ENCODE peak calls at places on chromosomes 2 and 18, in six cellular contexts. R is endodermal cell; P is HFF-Myc; B is activated T-helper 9 cell treated with anti-CD3 and anti-CD28 coated beads, Interleukin-2, amount 50 U/mL, for 16 hours; S is astrocyte of the spinal cord; C is NCI-H1930. V is an unnamed sample.

GRCh38 chr2:190679813-190680591 is 31.1 kb downstream of the NAB1 start:
- DNase-seq in R (peak), P (no peak), B (peak), S (no peak), C (no peak), V (no peak)

GRCh38 chr2:120675460-120676130 is 60.1 kb upstream of the GLI2 start:
- DNase-seq in R (peak), P (no peak), B (no peak), S (peak), C (peak), V (peak)

GRCh38 chr2:237424544-237424943 is 10.6 kb upstream of the COL6A3 start:
- DNase-seq in R (no peak), P (no peak), B (no peak), S (no peak), C (no peak), V (no peak)

GRCh38 chr2:52369176-52369575 is 1337.2 kb upstream of the NRXN1 start:
- DNase-seq in R (no peak), P (no peak), B (no peak), S (no peak), C (no peak), V (no peak)

GRCh38 chr2:67209107-67209506 is 188.0 kb upstream of the ETAA1 start:
- DNase-seq in R (no peak), P (no peak), B (no peak), S (no peak), C (no peak), V (no peak)

GRCh38 chr2:174610243-174610995 is 12.8 kb upstream of the WIPF1 start:
- DNase-seq in R (no peak), P (no peak), B (no peak), S (peak), C (no peak), V (no peak)

GRCh38 chr2:48107326-48107925 is 201.1 kb upstream of the FBXO11 start:
- DNase-seq in R (peak), P (peak), B (no peak), S (peak), C (no peak), V (no peak)

GRCh38 chr2:222480497-222480896 is 56.2 kb downstream of the SGPP2 start:
- DNase-seq in R (no peak), P (no peak), B (no peak), S (no peak), C (no peak), V (no peak)

GRCh38 chr2:156935611-156936010 is 321.9 kb upstream of the GALNT5 start:
- DNase-seq in R (no peak), P (no peak), B (no peak), S (peak), C (no peak), V (no peak)

GRCh38 chr2:43051316-43051715 is 175.1 kb downstream of the ZFP36L2 start:
- DNase-seq in R (no peak), P (no peak), B (no peak), S (peak), C (no peak), V (no peak)

GRCh38 chr2:78750219-78750618 is 275.3 kb upstream of the REG3G start:
- DNase-seq in R (no peak), P (no peak), B (no peak), S (no peak), C (no peak), V (no peak)

GRCh38 chr2:137178955-137179377 is 413.6 kb downstream of the THSD7B start:
- DNase-seq in R (no peak), P (no peak), B (no peak), S (peak), C (no peak), V (no peak)

GRCh38 chr2:3349211-3349693 is 28.4 kb downstream of the EIPR1 start:
- DNase-seq in R (no peak), P (no peak), B (no peak), S (peak), C (no peak), V (no peak)

GRCh38 chr2:13413989-13414388 is 697.3 kb downstream of the TRIB2 start:
- DNase-seq in R (no peak), P (no peak), B (no peak), S (no peak), C (no peak), V (no peak)

GRCh38 chr2:34105015-34105767 is 506.1 kb upstream of the FAM98A start:
- DNase-seq in R (no peak), P (no peak), B (no peak), S (peak), C (no peak), V (no peak)

GRCh38 chr2:120347387-120348010 is 1.6 kb downstream of the INHBB start:
- DNase-seq in R (peak), P (no peak), B (no peak), S (peak), C (no peak), V (no peak)

GRCh38 chr2:238106339-238106697 is 6.2 kb downstream of the ESPNL start:
- DNase-seq in R (peak), P (no peak), B (no peak), S (no peak), C (no peak), V (no peak)

GRCh38 chr2:106759962-106760361 is 126.0 kb downstream of the ST6GAL2 start:
- DNase-seq in R (no peak), P (no peak), B (no peak), S (no peak), C (no peak), V (no peak)

GRCh38 chr2:171260471-171261424 is 100.1 kb upstream of the TLK1 start:
- DNase-seq in R (peak), P (no peak), B (no peak), S (no peak), C (no peak), V (no peak)

GRCh38 chr2:74043345-74044329 is 58.9 kb downstream of the TET3 start:
- DNase-seq in R (peak), P (no peak), B (no peak), S (no peak), C (no peak), V (no peak)

GRCh38 chr2:178419123-178419522 is 31.9 kb downstream of the PRKRA start:
- DNase-seq in R (no peak), P (no peak), B (no peak), S (peak), C (no peak), V (no peak)

GRCh38 chr18:23378470-23378764 is 74.7 kb upstream of the RIOK3 start:
- DNase-seq in R (no peak), P (no peak), B (no peak), S (peak), C (no peak), V (no peak)

GRCh38 chr18:9404565-9405060 is 70.0 kb downstream of the TWSG1 start:
- DNase-seq in R (no peak), P (no peak), B (no peak), S (no peak), C (no peak), V (no peak)

GRCh38 chr18:35605686-35606417 is 24.3 kb downstream of the GALNT1 start:
- DNase-seq in R (no peak), P (no peak), B (no peak), S (peak), C (no peak), V (no peak)

GRCh38 chr2:239042551-239043320 is 194.9 kb downstream of the TWIST2 start:
- DNase-seq in R (no peak), P (no peak), B (no peak), S (no peak), C (no peak), V (no peak)

GRCh38 chr2:41925009-41925408 is 122.8 kb upstream of the PKDCC start:
- DNase-seq in R (no peak), P (no peak), B (no peak), S (no peak), C (no peak), V (no peak)

GRCh38 chr2:23656597-23656973 is 270.3 kb downstream of the ATAD2B start:
- DNase-seq in R (no peak), P (no peak), B (no peak), S (no peak), C (no peak), V (no peak)

GRCh38 chr2:46146866-46147502 is 150.2 kb upstream of the EPAS1 start:
- DNase-seq in R (no peak), P (no peak), B (no peak), S (no peak), C (no peak), V (no peak)

GRCh38 chr2:164560181-164560792 is 61.0 kb downstream of the GRB14 start:
- DNase-seq in R (no peak), P (no peak), B (no peak), S (peak), C (no peak), V (no peak)

GRCh38 chr2:216635701-216636541 is 2.7 kb downstream of the IGFBP2 start:
- DNase-seq in R (peak), P (no peak), B (no peak), S (no peak), C (no peak), V (no peak)

GRCh38 chr2:218852911-218853667 is 6.5 kb upstream of the WNT6 start:
- DNase-seq in R (peak), P (no peak), B (peak), S (peak), C (peak), V (peak)

GRCh38 chr18:7000484-7001096 is 117.0 kb downstream of the LAMA1 start:
- DNase-seq in R (no peak), P (no peak), B (no peak), S (peak), C (no peak), V (no peak)

GRCh38 chr2:240134956-240135520 is 1.1 kb downstream of the COPS9 start:
- DNase-seq in R (peak), P (no peak), B (no peak), S (no peak), C (no peak), V (no peak)

GRCh38 chr18:73733376-73733775 is 414.3 kb downstream of the FBXO15 start:
- DNase-seq in R (no peak), P (no peak), B (no peak), S (no peak), C (no peak), V (no peak)

GRCh38 chr2:96091141-96091710 is 25.1 kb downstream of the ADRA2B start:
- DNase-seq in R (peak), P (no peak), B (no peak), S (no peak), C (no peak), V (no peak)

V was measured in stimulated activated effector memory CD8-positive, alpha-beta T cell treated with anti-CD3 and anti-CD28 coated beads, Interleukin-12 subunit alpha, Interleukin-12 subunit beta, amount 100 ng/mL, for 72 hours.